ENCODE peak calls at places on chromosome 6, in eight cellular contexts. R is omental fat pad; V is activated T-cell treated with anti-CD3 and anti-CD28 coated beads, Interleukin-2, amount 50 U/mL, for 72 hours; D is stimulated activated CD4-positive, alpha-beta T cell treated with anti-CD3 and anti-CD28 coated beads, Interleukin-4, amount 100 ng/mL, for 1 hour; C is naive thymus-derived CD8-positive, alpha-beta T cell; L is HCT116; H is NCI-H1105; N is kidney glomerular epithelial cell. X is an unnamed sample.

GRCh38 chr6:26408828-26409730 is 7.0 kb downstream of the BTN3A1 start:
- DNase-seq in R (no peak), V (no peak), D (no peak), C (no peak), L (no peak), H (no peak), N (no peak), X (no peak)

GRCh38 chr6:123393333-123393732 is 243.4 kb downstream of the TRDN start:
- DNase-seq in R (no peak), V (no peak), D (no peak), C (no peak), L (no peak), H (peak), N (no peak), X (no peak)

GRCh38 chr6:167420858-167421766 is 96.2 kb downstream of the TTLL2 start:
- DNase-seq in R (no peak), V (no peak), D (no peak), C (no peak), L (no peak), H (no peak), N (no peak), X (no peak)

GRCh38 chr6:39228992-39229767 is at the start of gene KCNK5:
- DNase-seq in R (peak), V (peak), D (peak), C (peak), L (peak), H (peak), N (peak), X (peak)

GRCh38 chr6:25579484-25579883 is 72.5 kb upstream of the SCGN start:
- DNase-seq in R (no peak), V (no peak), D (no peak), C (no peak), L (no peak), H (no peak), N (no peak), X (no peak)

GRCh38 chr6:65075705-65076104 is 631.3 kb downstream of the EYS start:
- DNase-seq in R (no peak), V (no peak), D (no peak), C (no peak), L (no peak), H (no peak), N (no peak), X (no peak)

GRCh38 chr6:47420394-47421371 is 56.9 kb upstream of the CD2AP start:
- DNase-seq in R (no peak), V (no peak), D (no peak), C (no peak), L (no peak), H (no peak), N (peak), X (no peak)

GRCh38 chr6:166774770-166775169 is 147.7 kb upstream of the RPS6KA2 start:
- DNase-seq in R (no peak), V (no peak), D (no peak), C (no peak), L (no peak), H (peak), N (no peak), X (no peak)

GRCh38 chr6:20444786-20445271 is 43.1 kb downstream of the E2F3 start:
- DNase-seq in R (no peak), V (no peak), D (no peak), C (no peak), L (no peak), H (no peak), N (no peak), X (no peak)

GRCh38 chr6:45454008-45454911 is 76.5 kb upstream of the SUPT3H start:
- DNase-seq in R (no peak), V (no peak), D (no peak), C (no peak), L (no peak), H (no peak), N (no peak), X (no peak)

GRCh38 chr6:98894810-98895209 is 52.9 kb downstream of the FBXL4 start:
- DNase-seq in R (no peak), V (no peak), D (no peak), C (no peak), L (no peak), H (no peak), N (no peak), X (no peak)

GRCh38 chr6:5167501-5167900 is 82.4 kb downstream of the PPP1R3G start:
- DNase-seq in R (no peak), V (no peak), D (no peak), C (no peak), L (no peak), H (no peak), N (no peak), X (no peak)

GRCh38 chr6:36938536-36938935 is 16.0 kb upstream of the PI16 start:
- DNase-seq in R (no peak), V (no peak), D (no peak), C (no peak), L (no peak), H (no peak), N (no peak), X (no peak)

GRCh38 chr6:84804720-84805119 is 40.3 kb upstream of the TBX18 start:
- DNase-seq in R (no peak), V (no peak), D (no peak), C (no peak), L (no peak), H (no peak), N (no peak), X (no peak)

GRCh38 chr6:166554316-166554715 is 32.2 kb downstream of the RAMACL start:
- DNase-seq in R (no peak), V (no peak), D (no peak), C (no peak), L (no peak), H (no peak), N (no peak), X (no peak)

GRCh38 chr6:170444056-170444505 is 109.0 kb downstream of the PSMB1 start:
- DNase-seq in R (no peak), V (no peak), D (no peak), C (no peak), L (no peak), H (peak), N (no peak), X (no peak)

GRCh38 chr6:165468836-165469235 is 159.4 kb upstream of the C6orf118 start:
- DNase-seq in R (no peak), V (no peak), D (no peak), C (no peak), L (no peak), H (no peak), N (no peak), X (no peak)

GRCh38 chr6:165799736-165800135 is 136.7 kb upstream of the PDE10A start:
- DNase-seq in R (no peak), V (no peak), D (no peak), C (no peak), L (no peak), H (no peak), N (no peak), X (no peak)

GRCh38 chr6:19713411-19713810 is 123.8 kb upstream of the ID4 start:
- DNase-seq in R (no peak), V (no peak), D (no peak), C (no peak), L (no peak), H (no peak), N (peak), X (no peak)

GRCh38 chr6:144939926-144940325 is 654.8 kb downstream of the UTRN start:
- DNase-seq in R (no peak), V (no peak), D (no peak), C (no peak), L (no peak), H (no peak), N (no peak), X (no peak)

GRCh38 chr6:55617272-55617671 is 38.3 kb upstream of the HMGCLL1 start:
- DNase-seq in R (no peak), V (no peak), D (no peak), C (no peak), L (peak), H (peak), N (peak), X (no peak)

GRCh38 chr6:152685819-152686218 is 11.9 kb upstream of the MYCT1 start:
- DNase-seq in R (no peak), V (no peak), D (no peak), C (no peak), L (no peak), H (no peak), N (no peak), X (no peak)

GRCh38 chr6:31711233-31711632 is 3.9 kb upstream of the LY6G6D start:
- DNase-seq in R (no peak), V (no peak), D (no peak), C (no peak), L (no peak), H (no peak), N (no peak), X (no peak)

GRCh38 chr6:89527634-89528033 is 94.7 kb downstream of the ANKRD6 start:
- DNase-seq in R (no peak), V (no peak), D (no peak), C (no peak), L (peak), H (no peak), N (no peak), X (peak)

GRCh38 chr6:162090734-162091133 is 636.8 kb downstream of the PRKN start:
- DNase-seq in R (no peak), V (no peak), D (no peak), C (no peak), L (no peak), H (no peak), N (peak), X (no peak)

GRCh38 chr6:84141506-84141905 is 85.9 kb downstream of the CEP162 start:
- DNase-seq in R (no peak), V (no peak), D (no peak), C (no peak), L (no peak), H (no peak), N (no peak), X (no peak)

GRCh38 chr6:116330511-116330910 is 40.2 kb upstream of the DSE start:
- DNase-seq in R (no peak), V (no peak), D (no peak), C (no peak), L (no peak), H (no peak), N (no peak), X (no peak)

GRCh38 chr6:92354270-92354831 is 1065.0 kb downstream of the EPHA7 start:
- DNase-seq in R (no peak), V (no peak), D (no peak), C (no peak), L (no peak), H (no peak), N (no peak), X (no peak)